ENCODE peak calls at places on chromosomes 16 and 17, in eight cellular contexts. W is endothelial cell of umbilical vein, P is K562, U is tibial nerve, K is A549, L is IMR-90, I is heart left ventricle, G is HepG2. B is an unnamed sample.
A peak's percentile ranks its signal among the peaks of the same experiment; 100 is the strongest.

GRCh38 chr17:80826346-80826954 is 165.2 kb upstream of the CHMP6 start:
- DNase-seq in W (no peak), P (no peak), U (no peak), K (no peak), L (no peak), I (no peak), G (no peak), B (no peak)

GRCh38 chr17:48915459-48916282 is 7.5 kb downstream of the UBE2Z start:
- DNase-seq in W (peak; percentile 47), P (no peak), U (peak; percentile 8), K (peak; percentile 62), L (peak; percentile 93), I (no peak), G (no peak), B (no peak)

GRCh38 chr17:72145972-72146755 is 25.3 kb downstream of the SOX9 start:
- DNase-seq in W (no peak), P (no peak), U (no peak), K (no peak), L (peak; percentile 60), I (no peak), G (no peak), B (no peak)

GRCh38 chr17:34692932-34693331 is 113.5 kb downstream of the TMEM132E start:
- DNase-seq in W (no peak), P (no peak), U (no peak), K (no peak), L (no peak), I (no peak), G (no peak), B (no peak)

GRCh38 chr17:72715906-72716572 is 376.4 kb downstream of the SLC39A11 start:
- DNase-seq in W (no peak), P (no peak), U (peak; percentile 30), K (peak; percentile 93), L (peak; percentile 98), I (no peak), G (peak; percentile 94), B (no peak)

GRCh38 chr17:50642722-50643656 is 8.3 kb downstream of the ABCC3 start:
- DNase-seq in W (no peak), P (no peak), U (no peak), K (no peak), L (no peak), I (no peak), G (peak; percentile 71), B (no peak)

GRCh38 chr16:50668368-50669008 is 12.6 kb downstream of the SNX20 start:
- DNase-seq in W (no peak), P (no peak), U (no peak), K (no peak), L (no peak), I (no peak), G (peak; percentile 46), B (no peak)

GRCh38 chr16:69520800-69521602 is 44.8 kb upstream of the NFAT5 start:
- DNase-seq in W (no peak), P (no peak), U (no peak), K (no peak), L (no peak), I (no peak), G (peak; percentile 92), B (no peak)

GRCh38 chr17:66469890-66470289 is 167.5 kb downstream of the PRKCA start:
- DNase-seq in W (no peak), P (no peak), U (no peak), K (no peak), L (no peak), I (no peak), G (no peak), B (no peak)

GRCh38 chr16:82993874-82994375 is 367.2 kb downstream of the CDH13 start:
- DNase-seq in W (no peak), P (no peak), U (no peak), K (no peak), L (no peak), I (no peak), G (no peak), B (no peak)

GRCh38 chr17:13154403-13154802 is 136.6 kb upstream of the ELAC2 start:
- DNase-seq in W (no peak), P (no peak), U (no peak), K (no peak), L (peak; percentile 33), I (no peak), G (no peak), B (no peak)

GRCh38 chr16:3036726-3037315 is at the start of gene BICDL2:
- DNase-seq in W (no peak), P (no peak), U (no peak), K (no peak), L (no peak), I (no peak), G (no peak), B (no peak)

GRCh38 chr16:69410285-69410990 is 14.0 kb upstream of the CYB5B start:
- DNase-seq in W (peak; percentile 95), P (no peak), U (no peak), K (peak; percentile 33), L (peak; percentile 83), I (no peak), G (no peak), B (no peak)

GRCh38 chr17:32275060-32276042 is 9.7 kb downstream of the RHBDL3 start:
- DNase-seq in W (peak; percentile 36), P (peak; percentile 86), U (no peak), K (peak; percentile 89), L (peak; percentile 90), I (peak; percentile 68), G (no peak), B (peak; percentile 86)

GRCh38 chr17:54015734-54016133 is 193.0 kb downstream of the KIF2B start:
- DNase-seq in W (no peak), P (no peak), U (no peak), K (no peak), L (no peak), I (no peak), G (no peak), B (no peak)

DNA sequence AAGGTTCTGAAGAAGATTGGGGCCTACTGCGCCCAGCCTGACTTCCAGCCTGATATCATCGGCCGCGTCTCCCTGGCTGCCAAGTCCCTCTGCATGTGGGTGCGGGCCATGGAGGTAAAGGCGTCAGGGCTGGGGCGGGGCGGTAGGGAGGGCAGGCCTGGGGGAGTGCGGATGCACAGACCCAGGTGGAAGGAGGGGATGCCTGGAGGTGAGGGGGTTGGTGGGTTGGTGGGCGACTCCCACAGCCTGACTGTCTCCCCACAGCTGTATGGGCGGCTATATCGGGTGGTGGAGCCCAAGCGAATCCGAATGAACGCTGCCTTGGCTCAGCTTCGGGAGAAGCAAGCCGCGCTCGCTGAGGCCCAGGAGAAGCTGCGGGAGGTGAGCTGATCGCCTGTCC is 26.8 kb upstream of the KDM6B start:
- DNase-seq in W (no peak), P (no peak), U (no peak), K (no peak), L (no peak), I (no peak), G (no peak), B (no peak)
- TF ChIP-seq POLR2A in W (no peak), P (no peak), U (no peak), K (no peak), L (no peak), I (no peak), G (no peak), B (no peak)

GRCh38 chr17:28783161-28783560 is 39.4 kb downstream of the TRAF4 start:
- DNase-seq in W (no peak), P (no peak), U (no peak), K (no peak), L (no peak), I (no peak), G (no peak), B (no peak)

GRCh38 chr17:28792877-28793666 is 49.3 kb downstream of the TRAF4 start:
- DNase-seq in W (peak; percentile 22), P (peak; percentile 17), U (no peak), K (no peak), L (peak; percentile 32), I (no peak), G (no peak), B (peak; percentile 22)

DNA sequence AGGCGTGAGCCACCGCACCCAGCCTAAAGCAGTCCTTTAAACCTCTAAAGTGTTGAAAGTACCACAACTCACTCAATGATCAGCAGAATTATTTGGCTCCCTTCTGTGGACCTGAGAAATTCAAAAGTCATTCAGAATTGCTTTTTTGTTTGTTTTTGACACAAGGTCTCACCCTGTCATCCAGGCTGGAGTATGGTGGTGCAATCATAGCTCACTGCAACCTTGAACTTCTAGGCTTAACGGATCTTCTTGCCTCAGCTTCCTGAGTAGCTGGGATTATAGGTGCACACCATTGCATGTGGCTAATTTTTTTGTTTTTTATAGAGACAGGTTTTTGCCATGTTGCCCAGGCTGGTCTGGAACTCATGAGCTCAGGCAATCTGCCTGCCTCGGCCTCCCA is 44.3 kb downstream of the TRAF4 start:
- DNase-seq in W (no peak), P (no peak), U (no peak), K (no peak), L (no peak), I (no peak), G (peak; percentile 88), B (no peak)
- TF ChIP-seq POLR2A in W (no peak), P (no peak), U (no peak), K (no peak), L (no peak), I (no peak), G (no peak), B (no peak)

GRCh38 chr17:2051388-2052237 is 3.3 kb upstream of the HIC1 start:
- DNase-seq in W (no peak), P (no peak), U (no peak), K (no peak), L (no peak), I (no peak), G (no peak), B (no peak)

GRCh38 chr17:2049333-2050245 is 5.3 kb upstream of the HIC1 start:
- DNase-seq in W (peak; percentile 78), P (peak; percentile 84), U (peak; percentile 79), K (peak; percentile 74), L (peak; percentile 77), I (peak; percentile 90), G (no peak), B (peak; percentile 87)

GRCh38 chr17:2048805-2049204 is 6.1 kb upstream of the HIC1 start:
- DNase-seq in W (no peak), P (no peak), U (no peak), K (no peak), L (no peak), I (no peak), G (no peak), B (peak; percentile 33)

GRCh38 chr17:2050246-2050866 is 4.5 kb upstream of the HIC1 start:
- DNase-seq in W (peak; percentile 41), P (peak; percentile 84), U (peak; percentile 57), K (peak; percentile 57), L (peak; percentile 73), I (peak; percentile 76), G (no peak), B (peak; percentile 88)

DNA sequence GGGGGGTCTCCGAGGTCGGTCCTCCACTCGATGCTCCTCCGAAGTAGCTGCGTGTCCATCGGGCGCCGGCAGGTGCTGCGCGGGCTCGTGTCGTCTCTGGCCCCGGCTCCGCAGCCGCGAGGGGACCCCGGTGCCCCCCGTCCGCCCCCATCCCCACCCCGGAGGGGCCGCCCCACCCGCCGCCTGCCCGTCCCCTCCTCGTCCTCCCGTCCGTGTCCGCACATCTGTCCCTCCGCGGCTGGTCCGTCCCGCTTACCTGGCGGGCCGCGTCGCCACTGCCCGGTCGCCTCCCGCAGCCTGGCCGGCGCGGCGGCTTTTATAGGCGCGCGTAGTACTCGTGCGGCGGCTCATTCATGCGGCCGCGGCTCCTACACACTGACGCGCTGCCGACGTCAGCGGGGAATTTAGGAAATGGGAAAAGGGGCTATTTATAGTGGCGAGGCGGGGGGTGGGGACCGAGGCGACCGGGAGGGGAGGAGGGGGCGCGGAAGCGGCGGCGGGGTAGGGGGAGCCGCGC is 4.0 kb upstream of the HIC1 start:
- DNase-seq in W (no peak), P (no peak), U (no peak), K (no peak), L (peak; percentile 65), I (peak; percentile 59), G (no peak), B (peak; percentile 39)
- TF ChIP-seq POLR2A in W (no peak), P (no peak), U (no peak), K (no peak), L (peak; percentile 96), I (no peak), G (no peak), B (no peak)

GRCh38 chr16:1990336-1991134 is 765 bp downstream of the SYNGR3 start:
- DNase-seq in W (no peak), P (no peak), U (no peak), K (no peak), L (no peak), I (no peak), G (peak; percentile 34), B (peak; percentile 60)
- TF ChIP-seq POLR2A in W (no peak), P (peak; percentile 35), U (no peak), K (no peak), L (no peak), I (no peak), G (no peak), B (no peak)

B was measured in erythroblast.